ENCODE peak calls at places on chromosomes 12 and 14, in five cellular contexts. One of them, this sample, is unnamed.

GRCh38 chr14:106459971-106460730 is 933.8 kb downstream of the TMEM121 start:
- DNase-seq in H9: no peak
- DNase-seq in tibial nerve: no peak
- DNase-seq in psoas muscle: no peak
- DNase-seq in esophagus squamous epithelium: no peak
- DNase-seq in this sample: no peak

GRCh38 chr14:34450542-34450915 is 11.5 kb downstream of the SPTSSA start:
- DNase-seq in esophagus squamous epithelium: no peak
- DNase-seq in psoas muscle: no peak
- DNase-seq in tibial nerve: no peak
- DNase-seq in H9: no peak
- DNase-seq in this sample: no peak

GRCh38 chr12:102567031-102567985 is 86.9 kb upstream of the IGF1 start:
- DNase-seq in esophagus squamous epithelium: no peak
- DNase-seq in psoas muscle: no peak
- DNase-seq in tibial nerve: no peak
- DNase-seq in H9: no peak
- DNase-seq in this sample: no peak

GRCh38 chr12:107402041-107403022 is 283.3 kb upstream of the PWP1 start:
- DNase-seq in psoas muscle: no peak
- DNase-seq in H9: peak; percentile 92
- DNase-seq in tibial nerve: peak; percentile 39
- DNase-seq in esophagus squamous epithelium: no peak
- DNase-seq in this sample: no peak

GRCh38 chr14:54046250-54046649 is 89.6 kb upstream of the BMP4 start:
- DNase-seq in H9: no peak
- DNase-seq in esophagus squamous epithelium: no peak
- DNase-seq in psoas muscle: no peak
- DNase-seq in tibial nerve: no peak
- DNase-seq in this sample: no peak

GRCh38 chr14:99320105-99320572 is 48.1 kb upstream of the BCL11B start:
- DNase-seq in tibial nerve: no peak
- DNase-seq in psoas muscle: no peak
- DNase-seq in H9: peak; percentile 84
- DNase-seq in esophagus squamous epithelium: no peak
- DNase-seq in this sample: no peak

GRCh38 chr14:62546862-62547474 is 498.3 kb downstream of the KCNH5 start:
- DNase-seq in esophagus squamous epithelium: no peak
- DNase-seq in H9: peak; percentile 42
- DNase-seq in tibial nerve: no peak
- DNase-seq in psoas muscle: no peak
- DNase-seq in this sample: no peak

GRCh38 chr14:43503508-43503907 is 1003.6 kb downstream of the FSCB start:
- DNase-seq in psoas muscle: no peak
- DNase-seq in tibial nerve: no peak
- DNase-seq in H9: no peak
- DNase-seq in esophagus squamous epithelium: no peak
- DNase-seq in this sample: no peak

GRCh38 chr12:76790564-76791552 is 26.9 kb downstream of the ZDHHC17 start:
- DNase-seq in H9: no peak
- DNase-seq in psoas muscle: no peak
- DNase-seq in esophagus squamous epithelium: no peak
- DNase-seq in tibial nerve: no peak
- DNase-seq in this sample: no peak

GRCh38 chr14:38992067-38992835 is 110.8 kb downstream of the SEC23A start:
- DNase-seq in esophagus squamous epithelium: no peak
- DNase-seq in H9: no peak
- DNase-seq in psoas muscle: no peak
- DNase-seq in tibial nerve: no peak
- DNase-seq in this sample: no peak

GRCh38 chr12:2675776-2676175 is 119.0 kb upstream of the FKBP4 start:
- DNase-seq in esophagus squamous epithelium: no peak
- DNase-seq in H9: peak; percentile 9
- DNase-seq in psoas muscle: no peak
- DNase-seq in tibial nerve: no peak
- DNase-seq in this sample: no peak

GRCh38 chr14:22388669-22389625 is 200.1 kb downstream of the DAD1 start:
- DNase-seq in H9: no peak
- DNase-seq in tibial nerve: no peak
- DNase-seq in esophagus squamous epithelium: no peak
- DNase-seq in psoas muscle: no peak
- DNase-seq in this sample: no peak

GRCh38 chr12:10385181-10385613 is 4.6 kb downstream of the KLRK1 start:
- DNase-seq in tibial nerve: no peak
- DNase-seq in esophagus squamous epithelium: no peak
- DNase-seq in H9: no peak
- DNase-seq in psoas muscle: no peak
- DNase-seq in this sample: no peak

GRCh38 chr14:106507354-106507753 is 981.0 kb downstream of the TMEM121 start:
- DNase-seq in psoas muscle: no peak
- DNase-seq in H9: no peak
- DNase-seq in tibial nerve: no peak
- DNase-seq in esophagus squamous epithelium: no peak
- DNase-seq in this sample: no peak

GRCh38 chr14:21537088-21537424 is 10.9 kb upstream of the SALL2 start:
- DNase-seq in tibial nerve: no peak
- DNase-seq in H9: no peak
- DNase-seq in psoas muscle: no peak
- DNase-seq in esophagus squamous epithelium: no peak
- DNase-seq in this sample: no peak

GRCh38 chr12:127230843-127231260 is 1036.1 kb upstream of the TMEM132C start:
- DNase-seq in psoas muscle: peak; percentile 34
- DNase-seq in tibial nerve: peak; percentile 28
- DNase-seq in esophagus squamous epithelium: no peak
- DNase-seq in H9: no peak
- DNase-seq in this sample: no peak

GRCh38 chr12:65280306-65280705 is 1.8 kb downstream of the MSRB3 start:
- DNase-seq in psoas muscle: no peak
- DNase-seq in H9: no peak
- DNase-seq in esophagus squamous epithelium: no peak
- DNase-seq in tibial nerve: no peak
- DNase-seq in this sample: no peak

GRCh38 chr12:127594351-127594970 is 672.5 kb upstream of the TMEM132C start:
- DNase-seq in esophagus squamous epithelium: no peak
- DNase-seq in tibial nerve: no peak
- DNase-seq in H9: peak; percentile 83
- DNase-seq in psoas muscle: no peak
- DNase-seq in this sample: no peak

GRCh38 chr14:104117341-104118005 is 20.9 kb upstream of the KIF26A start:
- DNase-seq in tibial nerve: no peak
- DNase-seq in esophagus squamous epithelium: no peak
- DNase-seq in psoas muscle: peak; percentile 9
- DNase-seq in H9: peak; percentile 36
- DNase-seq in this sample: peak; percentile 53

GRCh38 chr14:29925106-29925722 is 2.4 kb downstream of the PRKD1 start:
- DNase-seq in tibial nerve: no peak
- DNase-seq in H9: peak; percentile 38
- DNase-seq in psoas muscle: no peak
- DNase-seq in esophagus squamous epithelium: no peak
- DNase-seq in this sample: no peak

GRCh38 chr14:102183922-102184677 is 44.4 kb downstream of the WDR20 start:
- DNase-seq in H9: no peak
- DNase-seq in tibial nerve: no peak
- DNase-seq in psoas muscle: no peak
- DNase-seq in esophagus squamous epithelium: no peak
- DNase-seq in this sample: no peak

GRCh38 chr14:71591929-71592328 is 340.3 kb upstream of the RGS6 start:
- DNase-seq in psoas muscle: no peak
- DNase-seq in tibial nerve: no peak
- DNase-seq in H9: no peak
- DNase-seq in esophagus squamous epithelium: no peak
- DNase-seq in this sample: no peak

GRCh38 chr12:51439330-51439729 is 14.7 kb downstream of the SLC4A8 start:
- DNase-seq in esophagus squamous epithelium: no peak
- DNase-seq in H9: no peak
- DNase-seq in tibial nerve: no peak
- DNase-seq in psoas muscle: no peak
- DNase-seq in this sample: no peak
- TF ChIP-seq CTCF in esophagus squamous epithelium: no peak
- TF ChIP-seq CTCF in H9: no peak
- TF ChIP-seq CTCF in tibial nerve: no peak
- TF ChIP-seq CTCF in psoas muscle: no peak
- TF ChIP-seq CTCF in this sample: no peak

GRCh38 chr14:75442166-75442565 is 14.3 kb downstream of the JDP2 start:
- DNase-seq in H9: peak; percentile 11
- DNase-seq in tibial nerve: no peak
- DNase-seq in esophagus squamous epithelium: no peak
- DNase-seq in psoas muscle: no peak
- DNase-seq in this sample: no peak
- H3K4me1 ChIP-seq in H9: peaks cover 3% of the 10 kb centered on the region
- H3K4me1 ChIP-seq in tibial nerve: peaks cover 37% of the 10 kb centered on the region
- H3K4me1 ChIP-seq in esophagus squamous epithelium: peaks cover 30% of the 10 kb centered on the region
- H3K4me1 ChIP-seq in psoas muscle: peaks cover 90% of the 10 kb centered on the region
- H3K4me1 ChIP-seq in this sample: peaks cover 18% of the 10 kb centered on the region

GRCh38 chr12:1518486-1518762 is 76.0 kb downstream of the FBXL14 start:
- DNase-seq in H9: no peak
- DNase-seq in psoas muscle: no peak
- DNase-seq in tibial nerve: no peak
- DNase-seq in esophagus squamous epithelium: no peak
- DNase-seq in this sample: no peak

GRCh38 chr12:1518763-1519516 is 75.4 kb downstream of the FBXL14 start:
- DNase-seq in esophagus squamous epithelium: no peak
- DNase-seq in H9: peak; percentile 34
- DNase-seq in psoas muscle: no peak
- DNase-seq in tibial nerve: no peak
- DNase-seq in this sample: no peak

GRCh38 chr12:1515428-1515827 is 79.0 kb downstream of the FBXL14 start:
- DNase-seq in tibial nerve: no peak
- DNase-seq in psoas muscle: no peak
- DNase-seq in H9: no peak
- DNase-seq in esophagus squamous epithelium: no peak
- DNase-seq in this sample: no peak

GRCh38 chr12:1517734-1518485 is 76.5 kb downstream of the FBXL14 start:
- DNase-seq in tibial nerve: no peak
- DNase-seq in psoas muscle: no peak
- DNase-seq in esophagus squamous epithelium: no peak
- DNase-seq in H9: peak; percentile 7
- DNase-seq in this sample: peak; percentile 32

DNA sequence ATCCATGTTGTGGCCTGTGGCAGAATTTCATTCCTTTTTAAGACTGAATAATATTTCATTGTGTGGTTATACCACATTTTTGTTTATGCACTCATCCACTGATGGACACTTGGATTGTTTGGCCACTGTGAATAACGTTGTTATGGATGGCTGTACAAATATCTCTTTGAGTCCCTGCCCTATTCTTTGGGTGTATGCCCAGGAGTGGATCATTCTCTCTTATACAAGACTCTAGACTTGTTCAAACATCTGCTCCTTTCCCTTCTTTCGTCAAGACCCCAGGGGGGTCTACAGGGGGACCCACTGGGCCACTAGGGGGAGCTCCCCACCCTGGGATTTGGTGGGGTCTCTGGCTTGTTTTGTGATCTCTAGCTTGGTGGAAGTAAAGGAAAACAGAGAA is 77.4 kb downstream of the FBXL14 start:
- DNase-seq in H9: peak; percentile 78
- DNase-seq in tibial nerve: no peak
- DNase-seq in psoas muscle: no peak
- DNase-seq in esophagus squamous epithelium: no peak
- DNase-seq in this sample: peak; percentile 20
- TF ChIP-seq CTCF in H9: peak; percentile 95
- TF ChIP-seq CTCF in tibial nerve: no peak
- TF ChIP-seq CTCF in psoas muscle: peak; percentile 9
- TF ChIP-seq CTCF in esophagus squamous epithelium: no peak
- TF ChIP-seq CTCF in this sample: no peak

GRCh38 chr14:105213396-105213795 is 32.3 kb upstream of the NUDT14 start:
- DNase-seq in H9: no peak
- DNase-seq in esophagus squamous epithelium: no peak
- DNase-seq in psoas muscle: no peak
- DNase-seq in tibial nerve: no peak
- DNase-seq in this sample: no peak
- H3K4me1 ChIP-seq in H9: no peaks in the 10 kb centered on the region
- H3K4me1 ChIP-seq in esophagus squamous epithelium: no peaks in the 10 kb centered on the region
- H3K4me1 ChIP-seq in psoas muscle: peaks cover 14% of the 10 kb centered on the region
- H3K4me1 ChIP-seq in tibial nerve: no peaks in the 10 kb centered on the region
- H3K4me1 ChIP-seq in this sample: no peaks in the 10 kb centered on the region

GRCh38 chr12:104285740-104286537 is 17.6 kb upstream of the EID3 start:
- DNase-seq in H9: no peak
- DNase-seq in tibial nerve: no peak
- DNase-seq in esophagus squamous epithelium: no peak
- DNase-seq in psoas muscle: no peak
- DNase-seq in this sample: no peak

GRCh38 chr12:104290855-104291254 is 12.7 kb upstream of the EID3 start:
- DNase-seq in tibial nerve: no peak
- DNase-seq in H9: no peak
- DNase-seq in psoas muscle: no peak
- DNase-seq in esophagus squamous epithelium: no peak
- DNase-seq in this sample: no peak

GRCh38 chr12:104290320-104290719 is 13.2 kb upstream of the EID3 start:
- DNase-seq in esophagus squamous epithelium: no peak
- DNase-seq in H9: no peak
- DNase-seq in tibial nerve: no peak
- DNase-seq in psoas muscle: no peak
- DNase-seq in this sample: no peak

GRCh38 chr12:104286538-104287482 is 16.7 kb upstream of the EID3 start:
- DNase-seq in esophagus squamous epithelium: peak; percentile 67
- DNase-seq in tibial nerve: peak; percentile 95
- DNase-seq in H9: peak; percentile 98
- DNase-seq in psoas muscle: peak; percentile 93
- DNase-seq in this sample: peak; percentile 97

GRCh38 chr12:104288635-104289258 is 14.8 kb upstream of the EID3 start:
- DNase-seq in psoas muscle: peak; percentile 84
- DNase-seq in esophagus squamous epithelium: peak; percentile 17
- DNase-seq in H9: peak; percentile 96
- DNase-seq in tibial nerve: peak; percentile 61
- DNase-seq in this sample: peak; percentile 78
- TF ChIP-seq CTCF in psoas muscle: no peak
- TF ChIP-seq CTCF in esophagus squamous epithelium: no peak
- TF ChIP-seq CTCF in H9: no peak
- TF ChIP-seq CTCF in tibial nerve: no peak
- TF ChIP-seq CTCF in this sample: no peak

GRCh38 chr12:54605138-54605970 is 16.9 kb upstream of the PPP1R1A start:
- DNase-seq in psoas muscle: no peak
- DNase-seq in H9: no peak
- DNase-seq in tibial nerve: no peak
- DNase-seq in esophagus squamous epithelium: no peak
- DNase-seq in this sample: peak; percentile 12
- H3K4me1 ChIP-seq in psoas muscle: no peaks in the 10 kb centered on the region
- H3K4me1 ChIP-seq in H9: no peaks in the 10 kb centered on the region
- H3K4me1 ChIP-seq in tibial nerve: no peaks in the 10 kb centered on the region
- H3K4me1 ChIP-seq in esophagus squamous epithelium: no peaks in the 10 kb centered on the region
- H3K4me1 ChIP-seq in this sample: no peaks in the 10 kb centered on the region